ENCODE peak calls at places on chromosomes 13 and 19, in seven cellular contexts. A is GM12865; E is AG10803; P is left ventricle myocardium inferior; U is T-helper 2 cell; Q is activated naive CD8-positive, alpha-beta T cell treated with anti-CD3 and anti-CD28 coated beads, Interleukin-2, amount 50 U/mL, for 24 hours; Z is neural crest cell. Y is an unnamed sample.
A peak's percentile ranks its signal among the peaks of the same experiment; 100 is the strongest.

GRCh38 chr19:41367848-41368301 is 3.9 kb upstream of the B9D2 start:
- DNase-seq in U (no peak), A (no peak), P (no peak), Q (no peak), Z (no peak), E (peak; percentile 95), Y (no peak)

GRCh38 chr13:35512271-35512920 is 35.9 kb upstream of the MAB21L1 start:
- DNase-seq in U (no peak), Q (no peak), A (no peak), P (no peak), E (peak; percentile 93), Z (no peak), Y (no peak)

GRCh38 chr19:54231077-54231931 is 8.5 kb upstream of the LILRB3 start:
- DNase-seq in P (peak; percentile 84), U (peak; percentile 68), Z (peak; percentile 98), A (peak; percentile 81), Q (peak; percentile 96), E (peak; percentile 68), Y (peak; percentile 76)

GRCh38 chr13:106318941-106319411 is 216.5 kb downstream of the EFNB2 start:
- DNase-seq in U (no peak), P (no peak), Q (no peak), E (peak; percentile 92), A (no peak), Z (no peak), Y (no peak)

GRCh38 chr19:53123400-53123799 is 9.3 kb downstream of the ZNF415 start:
- DNase-seq in Z (no peak), A (no peak), E (no peak), Q (no peak), U (no peak), P (no peak), Y (no peak)

GRCh38 chr13:113612626-113613025 is 28.1 kb downstream of the TFDP1 start:
- DNase-seq in A (no peak), P (no peak), Q (no peak), U (no peak), Z (no peak), E (peak; percentile 7), Y (no peak)

GRCh38 chr19:45349430-45349941 is 8.9 kb downstream of the KLC3 start:
- DNase-seq in U (no peak), Q (no peak), Z (no peak), E (no peak), A (no peak), P (no peak), Y (no peak)

GRCh38 chr13:25885418-25885817 is 166.4 kb downstream of the SHISA2 start:
- DNase-seq in E (no peak), Z (no peak), A (no peak), U (no peak), Q (no peak), P (no peak), Y (no peak)

GRCh38 chr19:51366999-51367564 is 894 bp upstream of the ETFB start:
- DNase-seq in Q (no peak), P (peak; percentile 41), U (peak; percentile 34), A (peak; percentile 56), E (no peak), Z (no peak), Y (peak; percentile 68)

GRCh38 chr13:44068737-44069136 is 189.0 kb downstream of the LACC1 start:
- DNase-seq in Z (no peak), P (no peak), Q (no peak), E (peak; percentile 33), U (no peak), A (no peak), Y (no peak)

GRCh38 chr13:75135325-75135825 is 346.6 kb downstream of the TBC1D4 start:
- DNase-seq in U (no peak), Z (no peak), E (peak; percentile 95), P (no peak), A (no peak), Q (no peak), Y (no peak)

GRCh38 chr13:44004881-44005280 is 125.2 kb downstream of the LACC1 start:
- DNase-seq in A (no peak), U (no peak), Q (no peak), P (no peak), E (peak; percentile 28), Z (no peak), Y (no peak)

GRCh38 chr13:98930014-98930625 is 47.7 kb downstream of the DOCK9 start:
- DNase-seq in Z (no peak), A (no peak), U (no peak), P (no peak), Q (no peak), E (no peak), Y (no peak)

GRCh38 chr19:42199440-42200115 is 17.9 kb downstream of the DEDD2 start:
- DNase-seq in Q (peak; percentile 74), P (peak; percentile 35), E (no peak), A (peak; percentile 89), U (peak; percentile 66), Z (no peak), Y (peak; percentile 43)

GRCh38 chr19:56613639-56614038 is 18.5 kb downstream of the ZNF71 start:
- DNase-seq in P (no peak), Z (no peak), Q (no peak), A (no peak), U (no peak), E (no peak), Y (no peak)

GRCh38 chr13:99722931-99723330 is 221.7 kb downstream of the TM9SF2 start:
- DNase-seq in P (no peak), E (no peak), U (no peak), Q (no peak), A (peak; percentile 73), Z (no peak), Y (no peak)

GRCh38 chr13:21675095-21676007 is 4.5 kb downstream of the FGF9 start:
- DNase-seq in E (no peak), Q (peak; percentile 52), P (peak; percentile 32), Z (peak; percentile 3), U (peak; percentile 41), A (peak; percentile 36), Y (peak; percentile 69)

GRCh38 chr19:43624933-43625332 is 5.5 kb upstream of the ZNF428 start:
- DNase-seq in P (peak; percentile 36), A (peak; percentile 82), U (peak; percentile 68), Z (no peak), Q (peak; percentile 88), E (no peak), Y (peak; percentile 92)

GRCh38 chr13:20633802-20634201 is 66.8 kb downstream of the IFT88 start:
- DNase-seq in Q (no peak), P (no peak), A (no peak), Z (no peak), U (no peak), E (no peak), Y (no peak)

GRCh38 chr19:10105241-10106099 is 692 bp upstream of the PPAN start:
- DNase-seq in A (peak; percentile 85), E (no peak), Z (no peak), P (no peak), Q (peak; percentile 85), U (no peak), Y (peak; percentile 49)

GRCh38 chr13:97018029-97018819 is 23.9 kb upstream of the OXGR1 start:
- DNase-seq in E (peak; percentile 58), Q (peak; percentile 7), Z (peak; percentile 23), P (no peak), U (no peak), A (peak; percentile 53), Y (peak; percentile 26)

GRCh38 chr19:3768748-3769099 is 3.3 kb downstream of the RAX2 start:
- DNase-seq in E (no peak), U (no peak), P (no peak), A (no peak), Z (no peak), Q (no peak), Y (no peak)

GRCh38 chr19:18304496-18305312 is 18.2 kb downstream of the LSM4 start:
- DNase-seq in Z (peak; percentile 43), E (peak; percentile 71), U (peak; percentile 83), Q (peak; percentile 89), A (peak; percentile 81), P (peak; percentile 89), Y (peak; percentile 83)

GRCh38 chr13:97499181-97499580 is 65.2 kb downstream of the RAP2A start:
- DNase-seq in U (no peak), A (no peak), P (no peak), E (no peak), Q (no peak), Z (no peak), Y (no peak)

GRCh38 chr13:30077338-30077737 is 226.9 kb upstream of the UBL3 start:
- DNase-seq in P (no peak), E (no peak), Q (no peak), Z (no peak), U (no peak), A (no peak), Y (no peak)

GRCh38 chr19:11279505-11280236 is 16.3 kb upstream of the TSPAN16 start:
- DNase-seq in A (peak; percentile 88), P (no peak), U (peak; percentile 63), Z (no peak), E (peak; percentile 16), Q (peak; percentile 22), Y (peak; percentile 28)